ENCODE peak calls at places on chromosomes 7 and 10, in seven cellular contexts. Q is stomach, S is PC-3, E is prostate gland, B is HCT116, R is GM23338, D is body of pancreas. T is an unnamed sample.
A peak's percentile ranks its signal among the peaks of the same experiment; 100 is the strongest.

GRCh38 chr7:4144801-4145470 is 537.2 kb upstream of the FOXK1 start:
- DNase-seq in B (no peak), E (peak; percentile 24), R (peak; percentile 58), D (no peak), Q (no peak), S (no peak), T (no peak)

GRCh38 chr7:107922891-107923290 is 31.9 kb downstream of the DLD start:
- DNase-seq in R (no peak), Q (no peak), B (no peak), S (no peak), E (no peak), D (no peak), T (no peak)

GRCh38 chr7:156993021-156993924 is 17.2 kb downstream of the MNX1 start:
- DNase-seq in B (no peak), E (no peak), S (no peak), D (no peak), Q (peak; percentile 59), R (peak; percentile 40), T (peak; percentile 74)

GRCh38 chr7:79837915-79838314 is 296.7 kb upstream of the GNAI1 start:
- DNase-seq in S (no peak), E (no peak), B (no peak), D (no peak), R (no peak), Q (no peak), T (no peak)

GRCh38 chr10:89384474-89385324 is 6.8 kb downstream of the IFIT1B start:
- DNase-seq in Q (no peak), D (no peak), R (no peak), S (no peak), B (no peak), E (no peak), T (no peak)

GRCh38 chr7:132614428-132615076 is 38.3 kb upstream of the PLXNA4 start:
- DNase-seq in Q (no peak), S (no peak), E (no peak), B (no peak), R (peak; percentile 87), D (no peak), T (peak; percentile 68)

GRCh38 chr10:130686680-130687300 is 550.6 kb downstream of the GLRX3 start:
- DNase-seq in R (peak; percentile 36), D (peak; percentile 21), B (no peak), E (no peak), Q (no peak), S (peak; percentile 1), T (no peak)

GRCh38 chr10:88731296-88731695 is 25.2 kb downstream of the LIPK start:
- DNase-seq in Q (peak; percentile 66), B (no peak), E (no peak), R (peak; percentile 38), D (no peak), S (no peak), T (peak; percentile 75)

GRCh38 chr7:99829520-99830160 is 1.8 kb downstream of the CYP3A43 start:
- DNase-seq in E (no peak), B (no peak), R (no peak), D (no peak), S (no peak), Q (no peak), T (no peak)

GRCh38 chr7:521221-522070 is 1.8 kb upstream of the PDGFA start:
- DNase-seq in S (peak; percentile 50), B (no peak), E (peak; percentile 55), D (peak; percentile 73), R (no peak), Q (peak; percentile 79), T (peak; percentile 85)

GRCh38 chr10:77300682-77301081 is 336.9 kb downstream of the KCNMA1 start:
- DNase-seq in R (no peak), Q (no peak), E (no peak), B (no peak), D (no peak), S (no peak), T (no peak)

GRCh38 chr7:141074997-141075396 is 1.1 kb downstream of the TMEM178B start:
- DNase-seq in Q (no peak), D (no peak), S (no peak), R (no peak), B (no peak), E (no peak), T (no peak)

GRCh38 chr7:17986826-17987225 is 40.8 kb downstream of the PRPS1L1 start:
- DNase-seq in E (no peak), B (no peak), S (peak; percentile 89), R (no peak), Q (no peak), D (no peak), T (no peak)

GRCh38 chr10:4836416-4836969 is 10.5 kb downstream of the AKR1E2 start:
- DNase-seq in D (no peak), B (no peak), Q (no peak), S (no peak), E (no peak), R (no peak), T (no peak)

GRCh38 chr7:8261711-8262695 is at the start of gene ICA1:
- DNase-seq in R (peak; percentile 89), E (peak; percentile 69), D (peak; percentile 83), S (peak; percentile 67), B (no peak), Q (peak; percentile 78), T (peak; percentile 90)

GRCh38 chr7:132145466-132145865 is 430.8 kb downstream of the PLXNA4 start:
- DNase-seq in D (no peak), R (no peak), S (peak; percentile 88), E (no peak), Q (no peak), B (no peak), T (no peak)

GRCh38 chr10:118568327-118568848 is 27.1 kb downstream of the PRLHR start:
- DNase-seq in R (peak; percentile 81), D (peak; percentile 67), B (peak; percentile 63), Q (no peak), S (peak; percentile 73), E (peak; percentile 53), T (no peak)

GRCh38 chr7:19009241-19009935 is 108.0 kb downstream of the TWIST1 start:
- DNase-seq in B (no peak), E (no peak), R (no peak), S (peak; percentile 58), Q (no peak), D (no peak), T (no peak)

GRCh38 chr7:118327179-118327578 is 102.7 kb downstream of the ANKRD7 start:
- DNase-seq in D (no peak), R (no peak), S (no peak), Q (no peak), B (no peak), E (no peak), T (no peak)

GRCh38 chr10:17836917-17837316 is 27.8 kb downstream of the MRC1 start:
- DNase-seq in R (peak; percentile 50), E (peak; percentile 15), S (peak; percentile 46), Q (peak; percentile 61), D (peak; percentile 52), B (no peak), T (no peak)

GRCh38 chr7:71271203-71271602 is 139.3 kb downstream of the GALNT17 start:
- DNase-seq in E (no peak), S (no peak), D (no peak), Q (no peak), B (no peak), R (no peak), T (no peak)

GRCh38 chr10:119652361-119652760 is 1.2 kb downstream of the BAG3 start:
- DNase-seq in Q (no peak), S (peak; percentile 57), E (peak; percentile 44), R (no peak), D (no peak), B (peak; percentile 43), T (no peak)

GRCh38 chr10:87760195-87760905 is 57.7 kb downstream of the ATAD1 start:
- DNase-seq in R (no peak), B (no peak), S (no peak), E (no peak), Q (no peak), D (no peak), T (no peak)

DNA sequence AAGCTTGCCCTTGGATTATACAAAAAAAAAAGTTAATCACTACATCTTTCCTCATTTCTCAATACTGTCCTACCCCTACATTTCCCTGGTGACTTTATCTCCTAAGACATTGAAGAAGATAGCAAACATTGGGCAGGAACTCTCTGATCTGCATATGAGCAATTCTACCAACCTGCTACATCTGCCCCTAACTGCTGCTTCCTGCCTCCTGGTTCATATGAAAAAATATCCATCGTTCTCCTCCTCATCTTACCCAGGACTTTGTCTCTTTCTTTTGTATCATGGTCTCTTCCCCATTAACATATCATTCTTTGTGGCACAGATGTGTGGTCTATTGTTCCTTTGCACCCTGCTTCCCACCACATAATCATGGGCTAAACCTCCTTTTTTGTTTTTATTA is 139.7 kb upstream of the PCGF5 start:
- DNase-seq in E (no peak), D (no peak), Q (no peak), R (no peak), B (no peak), S (no peak), T (no peak)
- H3K27me3 ChIP-seq in E (no peaks in the 10 kb centered on the region), D (no peaks in the 10 kb centered on the region), Q (no peaks in the 10 kb centered on the region), R (no peaks in the 10 kb centered on the region), B (peaks cover 16% of the 10 kb centered on the region), S (peaks cover 42% of the 10 kb centered on the region), T (no peaks in the 10 kb centered on the region)

GRCh38 chr10:104577861-104578480 is 63.1 kb upstream of the SORCS3 start:
- DNase-seq in S (no peak), E (no peak), D (no peak), Q (no peak), R (peak; percentile 71), B (peak; percentile 61), T (no peak)
- H3K36me3 ChIP-seq in S (no peaks in the 10 kb centered on the region), E (no peaks in the 10 kb centered on the region), D (no peaks in the 10 kb centered on the region), Q (no peaks in the 10 kb centered on the region), R (no peaks in the 10 kb centered on the region), B (no peaks in the 10 kb centered on the region), T (no peaks in the 10 kb centered on the region)

DNA sequence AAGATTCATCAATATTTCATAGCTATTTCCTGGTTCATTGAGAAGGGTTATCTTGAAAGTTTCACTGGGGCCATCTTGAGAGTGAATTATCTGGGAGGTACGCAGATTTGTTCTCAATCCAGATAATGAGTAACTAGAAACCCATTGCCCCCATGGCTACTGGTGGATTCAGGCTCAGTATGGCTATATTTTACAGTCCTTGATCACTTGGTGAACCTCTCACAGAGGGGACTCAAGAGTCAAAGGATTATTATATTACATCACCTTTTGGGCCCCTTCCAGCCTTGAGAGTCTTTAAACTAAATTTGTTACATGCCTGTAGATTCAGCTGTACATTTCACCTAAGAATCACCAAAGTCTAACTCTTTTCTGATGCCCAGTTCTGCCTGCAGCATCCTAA is 11.6 kb downstream of the NKX2-3 start:
- DNase-seq in B (no peak), S (no peak), E (no peak), Q (no peak), D (no peak), R (no peak), T (no peak)
- H3K27me3 ChIP-seq in B (peaks cover 28% of the 10 kb centered on the region), S (peaks cover 26% of the 10 kb centered on the region), E (peaks cover 22% of the 10 kb centered on the region), Q (peaks cover 22% of the 10 kb centered on the region), D (no peaks in the 10 kb centered on the region), R (peaks cover 97% of the 10 kb centered on the region), T (peaks cover 70% of the 10 kb centered on the region)

DNA sequence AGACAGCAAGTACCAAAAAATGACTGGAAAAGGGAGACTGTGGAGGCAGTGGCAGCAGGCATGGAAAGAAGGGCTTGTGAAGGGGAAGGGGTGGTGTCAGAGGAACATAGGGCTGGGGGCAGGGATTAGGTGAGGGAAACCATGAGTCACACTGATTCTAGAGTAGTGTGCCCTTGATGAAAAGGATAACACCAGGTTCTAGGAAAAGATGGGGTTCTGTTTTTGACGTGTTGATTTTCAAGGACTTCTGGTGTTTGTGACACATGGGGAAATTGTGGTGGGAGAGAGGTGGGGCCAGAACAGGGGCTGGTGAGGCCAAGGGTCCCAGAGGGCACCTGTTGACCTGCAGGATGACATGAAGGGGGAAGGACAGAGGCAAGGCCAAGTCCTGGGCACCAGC is 57.1 kb downstream of the FIGNL1 start:
- DNase-seq in E (no peak), R (no peak), Q (no peak), B (no peak), S (no peak), D (no peak), T (no peak)
- H3K36me3 ChIP-seq in E (no peaks in the 10 kb centered on the region), R (no peaks in the 10 kb centered on the region), Q (peaks cover 21% of the 10 kb centered on the region), B (no peaks in the 10 kb centered on the region), S (no peaks in the 10 kb centered on the region), D (no peaks in the 10 kb centered on the region), T (peaks cover 14% of the 10 kb centered on the region)